ENCODE peak calls at places on chromosomes 7 and 10, in seven cellular contexts. P, C, J, F, O, K and V are unnamed samples.

GRCh38 chr10:120182431-120182830 is 274.6 kb upstream of the PLPP4 start:
- DNase-seq in O (no peak), F (no peak), K (no peak), J (no peak), C (no peak), P (no peak), V (no peak)

GRCh38 chr10:73083234-73083633 is 13.4 kb downstream of the P4HA1 start:
- DNase-seq in J (no peak), C (peak), O (no peak), F (no peak), P (no peak), K (no peak), V (no peak)

GRCh38 chr7:82264752-82265305 is 178.7 kb downstream of the CACNA2D1 start:
- DNase-seq in K (no peak), O (no peak), J (no peak), F (no peak), C (no peak), P (no peak), V (no peak)

GRCh38 chr7:2662273-2663120 is 25.5 kb upstream of the AMZ1 start:
- DNase-seq in F (no peak), O (no peak), C (no peak), K (no peak), J (no peak), P (no peak), V (no peak)

GRCh38 chr10:86668297-86669165 is at the start of gene LDB3:
- DNase-seq in C (peak), O (no peak), J (peak), P (no peak), K (no peak), F (no peak), V (no peak)

GRCh38 chr10:80077869-80078447 is 507 bp upstream of the TMEM254 start:
- DNase-seq in C (no peak), P (no peak), J (no peak), F (peak), O (no peak), K (no peak), V (peak)

GRCh38 chr10:77431209-77431611 is 206.4 kb downstream of the KCNMA1 start:
- DNase-seq in K (peak), J (no peak), C (no peak), O (no peak), P (peak), F (no peak), V (no peak)

GRCh38 chr7:140643416-140643815 is 2.8 kb upstream of the DENND2A start:
- DNase-seq in J (peak), O (no peak), C (no peak), P (no peak), K (no peak), F (no peak), V (no peak)

GRCh38 chr7:105267244-105267643 is 121.5 kb downstream of the SRPK2 start:
- DNase-seq in J (no peak), C (peak), P (no peak), K (no peak), F (no peak), O (no peak), V (no peak)

GRCh38 chr10:129646921-129647320 is 179.9 kb downstream of the MGMT start:
- DNase-seq in O (no peak), F (no peak), K (peak), C (no peak), J (no peak), P (no peak), V (no peak)

GRCh38 chr10:44476421-44476820 is 91.5 kb upstream of the CXCL12 start:
- DNase-seq in J (no peak), F (no peak), O (no peak), K (no peak), P (no peak), C (no peak), V (no peak)

GRCh38 chr10:4291995-4292394 is 507.0 kb upstream of the KLF6 start:
- DNase-seq in J (no peak), C (no peak), P (no peak), O (no peak), F (no peak), K (no peak), V (no peak)

GRCh38 chr10:63558132-63558784 is 37.1 kb downstream of the REEP3 start:
- DNase-seq in O (no peak), F (no peak), C (no peak), P (no peak), K (no peak), J (no peak), V (no peak)

GRCh38 chr7:74519395-74519794 is 65.7 kb downstream of the GTF2IRD1 start:
- DNase-seq in F (no peak), O (no peak), K (no peak), J (no peak), P (no peak), C (no peak), V (no peak)

GRCh38 chr7:154720016-154720415 is 282.9 kb downstream of the PAXIP1 start:
- DNase-seq in F (no peak), C (no peak), K (no peak), O (no peak), J (no peak), P (no peak), V (no peak)

GRCh38 chr10:124792998-124793352 is 1.3 kb upstream of the EEF1AKMT2 start:
- DNase-seq in F (no peak), K (no peak), C (no peak), J (no peak), P (no peak), O (no peak), V (no peak)

GRCh38 chr10:90871761-90872647 is at the start of gene RPP30:
- DNase-seq in P (no peak), K (peak), O (peak), C (peak), F (peak), J (peak), V (peak)

GRCh38 chr10:90866050-90866598 is 5.7 kb upstream of the RPP30 start:
- DNase-seq in C (no peak), O (no peak), J (no peak), F (no peak), P (no peak), K (no peak), V (no peak)

GRCh38 chr10:90872648-90873020 is 860 bp downstream of the RPP30 start:
- DNase-seq in P (no peak), O (no peak), K (no peak), J (no peak), F (no peak), C (no peak), V (peak)

GRCh38 chr10:90865400-90865799 is 6.4 kb upstream of the RPP30 start:
- DNase-seq in J (no peak), P (no peak), C (peak), O (peak), F (no peak), K (peak), V (no peak)

GRCh38 chr10:90871279-90871760 is 454 bp upstream of the RPP30 start:
- DNase-seq in P (no peak), C (peak), O (peak), K (peak), J (no peak), F (no peak), V (peak)
- TF ChIP-seq CTCF in P (peak), C (peak), O (peak), K (peak), J (peak), F (no peak), V (peak)

DNA sequence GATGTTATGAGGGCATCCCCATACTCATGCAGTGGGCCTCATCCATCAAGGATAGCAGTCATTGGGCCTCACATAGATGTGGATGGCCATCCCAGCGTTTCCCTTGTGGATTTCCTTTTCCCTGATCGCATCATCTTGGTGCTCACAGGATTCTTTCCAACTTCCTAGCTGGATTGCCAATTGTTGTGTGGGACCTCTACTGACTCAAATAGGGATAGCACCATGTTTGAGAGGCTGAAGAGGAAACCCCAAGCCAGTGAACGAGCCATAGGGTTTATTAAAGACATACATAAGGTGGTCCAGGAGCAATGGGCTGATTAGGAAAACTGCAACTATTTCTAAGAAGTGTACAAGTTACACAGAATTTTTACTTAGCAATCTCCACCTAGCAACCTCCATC is 21.8 kb downstream of the ASZ1 start:
- DNase-seq in K (peak), J (no peak), P (no peak), O (no peak), F (no peak), C (no peak), V (no peak)
- TF ChIP-seq CTCF in K (peak), J (no peak), P (peak), O (no peak), F (no peak), C (peak), V (no peak)

DNA sequence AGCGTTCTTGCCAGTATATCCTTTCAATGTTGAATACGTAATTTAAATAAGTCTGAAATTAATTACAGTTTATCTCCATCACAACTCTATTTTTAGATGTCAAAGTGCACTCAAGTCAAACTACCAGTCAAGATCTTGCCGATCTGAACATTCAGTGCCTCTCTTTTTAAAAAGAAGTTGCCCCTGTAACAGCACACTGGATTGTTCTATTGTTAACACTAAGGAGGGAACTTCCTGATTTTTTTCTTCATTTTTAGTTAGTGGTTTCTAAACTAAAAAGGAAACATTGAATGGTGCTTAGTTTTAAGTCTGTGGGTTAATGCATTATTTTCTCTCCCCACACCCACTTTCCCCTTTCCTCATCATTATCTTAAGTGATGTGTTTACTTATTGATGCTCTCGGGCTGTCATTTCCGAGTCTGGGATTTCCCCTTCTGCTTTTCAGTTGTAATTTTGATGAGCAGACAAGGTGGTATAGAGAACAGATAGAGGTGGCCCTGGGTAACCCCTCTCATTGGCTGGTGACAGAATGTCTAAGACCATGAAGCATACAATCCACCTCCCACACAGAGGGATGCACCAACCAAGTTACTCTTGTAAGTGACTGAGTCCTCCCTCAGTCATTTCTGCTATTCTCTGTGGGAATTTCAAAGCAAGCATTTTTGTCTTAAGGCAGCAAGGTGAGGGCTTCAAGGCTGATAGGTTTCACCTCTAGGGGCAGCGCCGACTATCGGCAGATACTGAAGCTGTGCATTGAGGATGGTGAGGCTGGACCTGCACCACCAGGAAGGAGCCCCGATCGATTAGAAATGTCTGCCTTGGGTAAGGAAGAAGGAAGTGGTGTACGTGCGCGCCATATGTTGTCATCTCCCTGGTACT is 49.4 kb downstream of the CHN2 start:
- DNase-seq in K (peak), J (no peak), P (peak), F (no peak), C (no peak), O (no peak), V (peak)
- TF ChIP-seq CTCF in K (peak), J (no peak), P (peak), F (no peak), C (no peak), O (no peak), V (peak)

GRCh38 chr10:27747096-27747451 is 1.5 kb upstream of the MKX start:
- DNase-seq in K (peak), P (no peak), O (peak), C (peak), F (no peak), J (no peak), V (peak)
- TF ChIP-seq CTCF in K (no peak), P (no peak), O (no peak), C (no peak), F (no peak), J (no peak), V (no peak)

GRCh38 chr10:99548041-99548530 is 15.3 kb downstream of the NKX2-3 start:
- DNase-seq in P (no peak), O (peak), F (no peak), K (peak), C (peak), J (no peak), V (peak)
- TF ChIP-seq CTCF in P (peak), O (no peak), F (no peak), K (peak), C (peak), J (no peak), V (peak)